ENCODE peak calls at places on chromosomes 3 and 15, in six cellular contexts. E is left colon; N is activated CD8-positive, alpha-beta T cell treated with anti-CD3 and anti-CD28 coated beads, Interleukin-2, amount 10 ng/mL, durations not matched to agents 7 days and 5 days; W is GM12878; L is left lung; M is central memory CD8-positive, alpha-beta T cell. K is an unnamed sample.

GRCh38 chr15:82056900-82057825 is 11.3 kb upstream of the MEX3B start:
- ATAC-seq in E (no peak), N (no peak), W (no peak), L (no peak), M (no peak), K (no peak)

GRCh38 chr3:74287557-74287956 is 326.9 kb downstream of the CNTN3 start:
- ATAC-seq in E (no peak), N (no peak), W (no peak), L (no peak), M (no peak), K (no peak)

GRCh38 chr3:57226156-57226555 is 1.4 kb upstream of the APPL1 start:
- ATAC-seq in E (no peak), N (no peak), W (no peak), L (no peak), M (no peak), K (no peak)

GRCh38 chr3:153399636-153400035 is 237.6 kb downstream of the RAP2B start:
- ATAC-seq in E (no peak), N (peak), W (peak), L (no peak), M (no peak), K (peak)

GRCh38 chr3:123331006-123331405 is 117.9 kb downstream of the ADCY5 start:
- ATAC-seq in E (no peak), N (no peak), W (no peak), L (no peak), M (no peak), K (no peak)

GRCh38 chr15:64246364-64247189 is 83.8 kb upstream of the PPIB start:
- ATAC-seq in E (no peak), N (peak), W (peak), L (peak), M (no peak), K (peak)

GRCh38 chr3:136772709-136773108 is 20.5 kb upstream of the STAG1 start:
- ATAC-seq in E (no peak), N (no peak), W (no peak), L (no peak), M (no peak), K (peak)

GRCh38 chr3:139267300-139268246 is 76.2 kb upstream of the MRPS22 start:
- ATAC-seq in E (peak), N (no peak), W (no peak), L (no peak), M (no peak), K (no peak)

GRCh38 chr3:28575748-28576589 is 227.3 kb upstream of the AZI2 start:
- ATAC-seq in E (no peak), N (no peak), W (no peak), L (peak), M (no peak), K (peak)

GRCh38 chr3:141243295-141243707 is 11.7 kb downstream of the PXYLP1 start:
- ATAC-seq in E (no peak), N (peak), W (no peak), L (no peak), M (peak), K (peak)

GRCh38 chr15:60118146-60118545 is 114.0 kb downstream of the FOXB1 start:
- ATAC-seq in E (no peak), N (no peak), W (no peak), L (no peak), M (no peak), K (no peak)

GRCh38 chr15:44034933-44035624 is 160.0 kb downstream of the FRMD5 start:
- ATAC-seq in E (no peak), N (no peak), W (no peak), L (no peak), M (no peak), K (peak)

GRCh38 chr3:120560304-120561250 is 35.6 kb upstream of the NDUFB4 start:
- ATAC-seq in E (no peak), N (no peak), W (no peak), L (no peak), M (no peak), K (peak)

GRCh38 chr3:50529996-50530706 is 26.7 kb upstream of the CACNA2D2 start:
- ATAC-seq in E (no peak), N (no peak), W (no peak), L (no peak), M (no peak), K (no peak)

GRCh38 chr3:18847583-18848197 is 300.6 kb upstream of the KCNH8 start:
- ATAC-seq in E (no peak), N (no peak), W (peak), L (peak), M (no peak), K (no peak)

GRCh38 chr3:100796556-100796955 is 87.3 kb downstream of the TFG start:
- ATAC-seq in E (no peak), N (no peak), W (peak), L (peak), M (no peak), K (peak)

GRCh38 chr3:124088801-124089200 is 96.9 kb upstream of the ROPN1 start:
- ATAC-seq in E (no peak), N (no peak), W (no peak), L (no peak), M (no peak), K (no peak)

GRCh38 chr3:11944052-11944673 is 60.0 kb upstream of the SYN2 start:
- ATAC-seq in E (peak), N (no peak), W (no peak), L (peak), M (no peak), K (peak)

GRCh38 chr15:38674440-38674839 is 109.8 kb upstream of the RASGRP1 start:
- ATAC-seq in E (no peak), N (no peak), W (peak), L (no peak), M (no peak), K (no peak)

GRCh38 chr3:14472471-14473351 is 67.4 kb downstream of the GRIP2 start:
- ATAC-seq in E (no peak), N (no peak), W (no peak), L (peak), M (no peak), K (peak)

GRCh38 chr15:74781673-74782595 is at the start of gene CSK:
- ATAC-seq in E (peak), N (peak), W (no peak), L (peak), M (peak), K (peak)

GRCh38 chr3:117130222-117130621 is 420.6 kb downstream of the TUSC7 start:
- ATAC-seq in E (no peak), N (no peak), W (no peak), L (no peak), M (no peak), K (no peak)

GRCh38 chr15:44593042-44593736 is 56.2 kb downstream of the EIF3J start:
- ATAC-seq in E (peak), N (peak), W (peak), L (peak), M (peak), K (peak)

GRCh38 chr3:129619726-129620162 is 13.3 kb upstream of the PLXND1 start:
- ATAC-seq in E (no peak), N (no peak), W (peak), L (no peak), M (no peak), K (no peak)

GRCh38 chr3:102979682-102980378 is 545.0 kb downstream of the ZPLD1 start:
- ATAC-seq in E (no peak), N (no peak), W (no peak), L (peak), M (no peak), K (peak)

GRCh38 chr15:48514103-48514817 is 131.2 kb downstream of the FBN1 start:
- ATAC-seq in E (no peak), N (no peak), W (no peak), L (no peak), M (no peak), K (no peak)

GRCh38 chr15:85024003-85024402 is 42.3 kb downstream of the PDE8A start:
- ATAC-seq in E (peak), N (no peak), W (peak), L (no peak), M (no peak), K (no peak)

GRCh38 chr3:46748160-46748559 is 30.5 kb upstream of the PRSS50 start:
- ATAC-seq in E (no peak), N (no peak), W (no peak), L (no peak), M (no peak), K (no peak)

GRCh38 chr15:69610264-69610663 is 157.6 kb downstream of the RPLP1 start:
- ATAC-seq in E (no peak), N (no peak), W (no peak), L (no peak), M (no peak), K (no peak)

GRCh38 chr3:12986986-12987385 is 86.2 kb downstream of the IQSEC1 start:
- ATAC-seq in E (no peak), N (no peak), W (no peak), L (no peak), M (no peak), K (no peak)

GRCh38 chr15:72034859-72035650 is 82.9 kb downstream of the MYO9A start:
- ATAC-seq in E (no peak), N (no peak), W (no peak), L (no peak), M (no peak), K (no peak)

GRCh38 chr15:64912379-64912778 is 677 bp downstream of the ANKDD1A start:
- ATAC-seq in E (no peak), N (no peak), W (no peak), L (peak), M (no peak), K (peak)

GRCh38 chr3:189338366-189338765 is 166.6 kb downstream of the TPRG1 start:
- ATAC-seq in E (no peak), N (no peak), W (no peak), L (no peak), M (no peak), K (no peak)

GRCh38 chr3:129365779-129366178 is 62.7 kb downstream of the EFCAB12 start:
- ATAC-seq in E (no peak), N (no peak), W (no peak), L (no peak), M (no peak), K (no peak)

GRCh38 chr15:93974804-93975481 is 256.4 kb upstream of the MCTP2 start:
- ATAC-seq in E (no peak), N (no peak), W (no peak), L (peak), M (no peak), K (peak)

GRCh38 chr3:153287017-153287416 is 125.0 kb downstream of the RAP2B start:
- ATAC-seq in E (no peak), N (no peak), W (no peak), L (no peak), M (no peak), K (no peak)

GRCh38 chr15:59266015-59266414 is 59.4 kb downstream of the LDHAL6B start:
- ATAC-seq in E (peak), N (no peak), W (no peak), L (no peak), M (no peak), K (no peak)

GRCh38 chr15:85394552-85395333 is 14.3 kb downstream of the AKAP13 start:
- ATAC-seq in E (peak), N (no peak), W (no peak), L (peak), M (no peak), K (peak)

GRCh38 chr3:193710286-193711164 is 117.5 kb downstream of the OPA1 start:
- ATAC-seq in E (no peak), N (no peak), W (no peak), L (no peak), M (no peak), K (no peak)

GRCh38 chr3:10363935-10364334 is 43.0 kb upstream of the SEC13 start:
- ATAC-seq in E (no peak), N (no peak), W (no peak), L (no peak), M (no peak), K (no peak)